ENCODE peak calls at places on chromosome 13, in five cellular contexts. Z is RWPE1, Y is body of pancreas, X is testis, N is heart left ventricle. B is an unnamed sample.

GRCh38 chr13:89755729-89756492 is 1591.6 kb upstream of the MIR17HG start:
- DNase-seq in N (no peak), Y (no peak), Z (no peak), X (no peak), B (no peak)

GRCh38 chr13:27290715-27291114 is 20.1 kb downstream of the RASL11A start:
- DNase-seq in Y (no peak), N (no peak), Z (no peak), X (no peak), B (no peak)

GRCh38 chr13:98905199-98905598 is 72.7 kb downstream of the DOCK9 start:
- DNase-seq in Z (no peak), N (no peak), Y (no peak), X (no peak), B (no peak)

GRCh38 chr13:87052731-87053130 is 618.4 kb upstream of the SLITRK5 start:
- DNase-seq in Z (no peak), N (no peak), Y (no peak), X (no peak), B (no peak)

GRCh38 chr13:97125051-97125809 is 96.9 kb upstream of the MBNL2 start:
- DNase-seq in N (no peak), Y (peak), Z (peak), X (peak), B (no peak)

GRCh38 chr13:99165753-99166587 is 34.7 kb upstream of the UBAC2 start:
- DNase-seq in X (no peak), N (no peak), Z (no peak), Y (no peak), B (peak)

GRCh38 chr13:26759907-26760834 is at the start of gene GPR12:
- DNase-seq in Y (no peak), N (no peak), Z (no peak), X (no peak), B (no peak)

GRCh38 chr13:92967923-92968322 is 258.7 kb upstream of the GPC6 start:
- DNase-seq in Y (no peak), N (no peak), X (no peak), Z (no peak), B (no peak)

GRCh38 chr13:35448465-35448864 is 28.0 kb downstream of the MAB21L1 start:
- DNase-seq in X (no peak), Y (no peak), N (no peak), Z (no peak), B (no peak)

GRCh38 chr13:27406178-27406939 is 18.1 kb upstream of the GTF3A start:
- DNase-seq in Y (peak), Z (peak), X (no peak), N (no peak), B (no peak)

GRCh38 chr13:84933797-84934196 is 865.4 kb downstream of the SLITRK6 start:
- DNase-seq in N (no peak), Y (no peak), Z (no peak), X (no peak), B (no peak)

GRCh38 chr13:33610471-33611015 is 207.4 kb upstream of the RFC3 start:
- DNase-seq in Z (no peak), N (peak), X (peak), Y (peak), B (peak)

GRCh38 chr13:40692946-40693345 is 26.5 kb upstream of the FOXO1 start:
- DNase-seq in N (no peak), X (no peak), Z (no peak), Y (no peak), B (no peak)

GRCh38 chr13:28204690-28205443 is 66.5 kb downstream of the PAN3 start:
- DNase-seq in Z (no peak), N (no peak), Y (no peak), X (no peak), B (no peak)

GRCh38 chr13:29573190-29573589 is 22.3 kb downstream of the SLC7A1 start:
- DNase-seq in Z (no peak), X (peak), N (peak), Y (peak), B (peak)

GRCh38 chr13:85140192-85140591 is 659.0 kb downstream of the SLITRK6 start:
- DNase-seq in N (no peak), Z (peak), Y (no peak), X (no peak), B (no peak)

GRCh38 chr13:26785845-26786630 is 25.5 kb upstream of the GPR12 start:
- DNase-seq in Y (peak), Z (no peak), N (peak), X (no peak), B (peak)

GRCh38 chr13:99777873-99778272 is 193.7 kb downstream of the ZIC5 start:
- DNase-seq in X (no peak), Z (no peak), Y (no peak), N (no peak), B (no peak)

GRCh38 chr13:93765811-93766210 is 539.2 kb downstream of the GPC6 start:
- DNase-seq in Y (no peak), N (no peak), X (no peak), Z (no peak), B (no peak)

GRCh38 chr13:108193806-108194205 is 21.5 kb downstream of the LIG4 start:
- DNase-seq in Z (peak), X (no peak), Y (no peak), N (no peak), B (no peak)

GRCh38 chr13:80382576-80382975 is 41.6 kb upstream of the SPRY2 start:
- DNase-seq in X (no peak), Z (no peak), N (no peak), Y (no peak), B (no peak)

GRCh38 chr13:77477299-77477848 is 58.1 kb upstream of the SCEL start:
- DNase-seq in X (no peak), N (no peak), Y (no peak), Z (no peak), B (no peak)

DNA sequence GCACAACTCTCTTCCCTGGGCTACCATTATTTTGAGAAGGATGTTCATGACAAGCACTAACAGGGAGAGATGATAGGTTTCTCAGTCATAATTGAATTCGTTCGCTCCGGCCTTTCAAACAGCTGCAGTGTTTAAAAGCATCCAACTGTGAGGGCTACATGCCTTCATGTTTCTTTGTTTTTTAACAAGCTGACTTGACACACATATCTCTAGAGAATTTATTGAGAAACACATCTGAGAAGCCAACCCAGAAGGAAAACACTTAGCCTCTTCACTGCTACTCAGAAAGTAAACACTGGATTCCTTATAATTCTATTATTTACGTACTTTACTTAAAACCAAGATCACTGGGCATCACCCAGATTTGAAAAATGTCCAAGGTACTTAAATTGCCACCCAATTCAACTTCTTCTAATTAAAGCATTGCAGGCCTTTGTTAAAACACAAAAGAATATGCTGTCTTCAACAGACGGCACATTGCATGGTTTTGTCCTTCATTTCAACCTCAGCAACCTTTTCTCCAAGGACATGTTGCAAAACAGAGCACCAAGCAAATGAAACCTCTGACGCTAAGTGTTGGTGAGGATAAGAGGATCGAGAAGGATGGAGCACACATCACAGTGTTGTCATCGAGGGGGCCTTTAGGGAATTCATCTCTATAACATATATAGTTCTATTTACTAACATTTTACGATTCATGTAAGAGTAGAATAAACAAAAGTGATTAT is 75.8 kb downstream of the TBC1D4 start:
- DNase-seq in X (no peak), N (no peak), Z (no peak), Y (no peak), B (no peak)
- H3K27ac ChIP-seq in X (no peak), N (peak), Z (no peak), Y (no peak), B (no peak)

GRCh38 chr13:109610517-109610916 is 175.9 kb downstream of the IRS2 start:
- DNase-seq in Z (no peak), Y (peak), N (peak), X (peak), B (peak)

GRCh38 chr13:109605846-109606245 is 180.5 kb downstream of the IRS2 start:
- DNase-seq in Z (no peak), N (no peak), X (no peak), Y (no peak), B (no peak)

GRCh38 chr13:109608503-109608902 is 177.9 kb downstream of the IRS2 start:
- DNase-seq in Y (no peak), Z (no peak), N (no peak), X (no peak), B (no peak)

GRCh38 chr13:109606404-109607028 is 179.9 kb downstream of the IRS2 start:
- DNase-seq in X (no peak), N (no peak), Y (no peak), Z (no peak), B (no peak)

DNA sequence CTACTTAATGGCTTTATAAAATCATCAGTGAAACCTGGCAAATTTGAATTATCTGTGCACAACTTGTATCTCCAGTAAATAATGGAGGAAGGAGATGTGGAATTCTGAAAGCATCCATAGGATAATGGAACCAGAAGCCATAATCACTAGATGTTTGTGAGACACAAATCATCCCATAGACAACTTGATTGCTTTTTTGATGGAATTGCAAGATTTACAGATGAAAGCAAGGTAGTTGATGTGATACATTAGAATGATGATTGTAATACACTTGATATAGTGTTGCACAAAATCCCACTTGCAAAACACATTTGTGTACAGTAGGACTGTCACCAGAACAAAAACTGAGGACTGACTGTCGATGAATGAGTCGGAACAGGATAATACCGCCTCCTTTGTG is 178.4 kb downstream of the IRS2 start:
- DNase-seq in N (no peak), X (no peak), Z (no peak), Y (no peak), B (no peak)
- TF ChIP-seq CTCF in N (no peak), X (no peak), Z (no peak), Y (no peak), B (no peak)

GRCh38 chr13:48429886-48430285 is 17.0 kb upstream of the LPAR6 start:
- DNase-seq in X (no peak), Y (no peak), N (no peak), Z (no peak), B (no peak)

GRCh38 chr13:48431431-48431830 is 18.5 kb upstream of the LPAR6 start:
- DNase-seq in Y (no peak), N (no peak), X (no peak), Z (no peak), B (no peak)

GRCh38 chr13:48429036-48429435 is 16.1 kb upstream of the LPAR6 start:
- DNase-seq in N (no peak), Z (no peak), Y (no peak), X (no peak), B (no peak)

GRCh38 chr13:48434203-48434602 is 21.3 kb upstream of the LPAR6 start:
- DNase-seq in X (no peak), Z (no peak), Y (no peak), N (no peak), B (no peak)

GRCh38 chr13:48431987-48432615 is 19.2 kb upstream of the LPAR6 start:
- DNase-seq in N (no peak), Y (no peak), Z (no peak), X (no peak), B (no peak)
- H3K27ac ChIP-seq in N (peak), Y (peak), Z (no peak), X (peak), B (peak)

GRCh38 chr13:75541961-75542360 is 4.3 kb upstream of the COMMD6 start:
- DNase-seq in Z (no peak), N (no peak), Y (no peak), X (no peak), B (no peak)

GRCh38 chr13:75533866-75534265 is 3.8 kb downstream of the COMMD6 start:
- DNase-seq in Y (no peak), Z (no peak), N (no peak), X (no peak), B (no peak)

GRCh38 chr13:75541287-75541686 is 3.6 kb upstream of the COMMD6 start:
- DNase-seq in Z (no peak), Y (no peak), X (no peak), N (no peak), B (no peak)

GRCh38 chr13:75537401-75538365 is at the start of gene COMMD6:
- DNase-seq in Z (peak), N (peak), X (peak), Y (peak), B (peak)
- TF ChIP-seq CTCF in Z (no peak), N (peak), X (peak), Y (peak), B (peak)

GRCh38 chr13:48446454-48446853 is 33.5 kb upstream of the LPAR6 start:
- DNase-seq in Z (peak), X (no peak), N (no peak), Y (no peak), B (no peak)

GRCh38 chr13:48448285-48448962 is 35.5 kb upstream of the LPAR6 start:
- DNase-seq in X (no peak), N (no peak), Z (no peak), Y (no peak), B (no peak)

GRCh38 chr13:48448963-48449614 is 36.2 kb upstream of the LPAR6 start:
- DNase-seq in Z (peak), Y (no peak), N (no peak), X (no peak), B (no peak)

GRCh38 chr13:48449656-48450055 is 36.7 kb upstream of the LPAR6 start:
- DNase-seq in N (no peak), X (no peak), Z (no peak), Y (no peak), B (no peak)
- H3K27ac ChIP-seq in N (no peak), X (no peak), Z (peak), Y (no peak), B (peak)

DNA sequence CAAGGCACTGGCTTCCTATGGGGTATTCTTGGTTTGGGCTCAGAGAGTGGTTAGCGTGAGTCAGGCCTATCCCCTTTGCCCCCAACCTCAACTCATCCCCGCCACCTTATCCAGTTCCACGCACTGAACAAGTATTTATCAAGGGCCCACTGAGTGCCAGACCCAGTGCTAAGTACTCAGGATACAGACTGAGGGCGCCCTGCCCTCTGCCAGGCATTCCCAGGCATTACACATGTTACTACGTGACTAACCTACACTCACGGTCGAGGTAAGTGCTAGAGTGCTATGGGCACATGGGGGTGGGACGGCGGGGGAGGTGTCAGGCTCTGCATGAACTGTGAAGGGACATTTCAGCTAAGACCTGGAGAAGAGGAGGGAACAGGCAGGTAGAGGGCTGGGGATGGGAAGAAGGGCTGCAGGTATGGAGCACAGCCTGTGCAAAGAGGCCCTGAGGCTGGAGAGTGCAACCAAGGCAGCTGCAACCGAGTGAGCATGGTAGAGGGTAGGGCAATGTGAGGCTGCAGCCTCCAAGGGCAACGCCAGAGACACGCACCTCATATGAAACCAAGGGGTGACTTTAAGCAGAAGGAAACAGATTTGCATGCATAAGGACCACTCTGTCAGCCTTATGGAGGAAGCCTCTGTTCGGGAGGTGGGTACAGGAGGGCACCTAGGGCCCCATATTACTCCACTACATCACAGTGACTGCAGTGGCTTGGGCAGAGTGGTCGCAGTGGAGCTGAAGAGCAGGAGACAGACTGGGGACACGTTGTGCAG is 22.5 kb downstream of the DHRS12 start:
- DNase-seq in Z (peak), X (peak), Y (peak), N (no peak), B (no peak)
- TF ChIP-seq CTCF in Z (no peak), X (peak), Y (peak), N (peak), B (no peak)

DNA sequence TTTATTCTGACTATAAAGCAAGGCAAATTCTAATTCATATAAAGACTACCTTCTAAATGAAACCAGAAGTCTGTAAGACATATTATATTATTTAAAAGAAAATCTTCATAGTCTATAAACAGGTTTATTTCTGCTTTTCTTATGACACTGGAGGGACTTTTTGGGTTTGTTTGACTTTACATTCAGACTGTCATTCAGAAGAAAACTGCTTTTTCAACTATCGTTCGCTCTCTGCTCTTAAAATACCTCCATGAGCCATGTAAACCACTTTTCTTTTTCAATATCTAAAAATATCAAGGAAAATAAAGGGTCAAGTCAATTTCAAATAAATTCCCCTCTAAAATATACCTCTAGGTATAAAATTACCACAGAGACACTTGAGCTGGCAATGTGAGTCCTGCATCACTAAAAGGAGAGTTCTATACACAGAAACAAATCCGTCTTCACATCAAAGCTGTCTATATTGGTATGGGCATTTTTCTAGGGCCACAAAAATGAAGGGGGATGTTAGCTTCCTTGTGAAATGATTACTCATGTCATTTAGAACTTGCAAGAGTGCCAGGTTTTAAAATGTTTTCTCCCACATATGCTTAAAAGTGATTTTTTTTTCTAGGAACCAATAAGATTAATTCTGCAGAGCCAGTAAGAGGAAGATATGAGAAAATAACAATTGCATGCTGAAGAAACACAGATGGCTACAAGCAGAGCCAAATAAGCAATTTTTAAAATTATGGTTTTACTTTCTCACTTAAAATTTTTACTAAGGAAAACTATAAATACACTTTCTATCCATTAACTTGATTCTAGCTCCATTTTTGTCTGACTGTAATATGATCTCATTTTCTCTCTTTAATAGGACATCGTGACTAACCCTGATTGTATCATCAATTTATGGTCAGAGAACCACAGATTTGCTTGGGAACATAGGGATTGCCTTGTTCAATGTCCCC is 181.8 kb downstream of the TBC1D4 start:
- DNase-seq in Y (no peak), X (no peak), N (no peak), Z (no peak), B (no peak)
- H3K27ac ChIP-seq in Y (no peak), X (no peak), N (no peak), Z (no peak), B (no peak)

B was measured in transverse colon.